ENCODE peak calls at places on chromosomes 3 and 15, in six cellular contexts. K, O, X, Z, Q and W are unnamed samples.

GRCh38 chr3:35727179-35727578 is 87.9 kb downstream of the ARPP21 start:
- DNase-seq in K (no peak), O (no peak), X (peak), Z (no peak), Q (no peak), W (no peak)

GRCh38 chr3:160133757-160134156 is 91.5 kb upstream of the C3orf80 start:
- DNase-seq in K (no peak), O (no peak), X (peak), Z (peak), Q (no peak), W (no peak)

GRCh38 chr3:134299185-134299887 is 48.7 kb upstream of the RYK start:
- DNase-seq in K (no peak), O (no peak), X (no peak), Z (peak), Q (no peak), W (no peak)

GRCh38 chr15:58475573-58476524 is 44.1 kb downstream of the LIPC start:
- DNase-seq in K (no peak), O (no peak), X (peak), Z (no peak), Q (no peak), W (no peak)

GRCh38 chr3:69320867-69321266 is 65.0 kb downstream of the FRMD4B start:
- DNase-seq in K (no peak), O (no peak), X (no peak), Z (no peak), Q (no peak), W (no peak)

GRCh38 chr3:120850326-120851295 is 57.4 kb upstream of the STXBP5L start:
- DNase-seq in K (no peak), O (no peak), X (peak), Z (no peak), Q (no peak), W (no peak)

GRCh38 chr15:47439146-47439869 is 278.0 kb upstream of the SEMA6D start:
- DNase-seq in K (no peak), O (no peak), X (peak), Z (no peak), Q (no peak), W (no peak)

GRCh38 chr3:184757010-184757651 is 45.3 kb upstream of the MAGEF1 start:
- DNase-seq in K (no peak), O (no peak), X (peak), Z (peak), Q (no peak), W (peak)